ENCODE peak calls at places on chromosomes 5 and 9, in six cellular contexts. One of them, this sample, is unnamed.
A peak's percentile ranks its signal among the peaks of the same experiment; 100 is the strongest.

GRCh38 chr5:169350016-169350415 is 49.1 kb upstream of the SLIT3 start:
- DNase-seq in fibroblast of villous mesenchyme: peak; percentile 24
- DNase-seq in HFF-Myc: peak; percentile 30
- DNase-seq in cardiac muscle cell: no peak
- DNase-seq in left ventricle myocardium inferior: no peak
- DNase-seq in uterus: no peak
- DNase-seq in this sample: no peak

GRCh38 chr5:169956756-169957155 is 23.5 kb downstream of the INSYN2B start:
- DNase-seq in HFF-Myc: no peak
- DNase-seq in fibroblast of villous mesenchyme: no peak
- DNase-seq in cardiac muscle cell: no peak
- DNase-seq in left ventricle myocardium inferior: no peak
- DNase-seq in uterus: no peak
- DNase-seq in this sample: no peak

GRCh38 chr5:645421-645820 is 33.3 kb downstream of the CEP72 start:
- DNase-seq in left ventricle myocardium inferior: no peak
- DNase-seq in uterus: no peak
- DNase-seq in cardiac muscle cell: no peak
- DNase-seq in HFF-Myc: no peak
- DNase-seq in fibroblast of villous mesenchyme: no peak
- DNase-seq in this sample: no peak

GRCh38 chr5:16721151-16722102 is 104.6 kb upstream of the RETREG1 start:
- DNase-seq in left ventricle myocardium inferior: no peak
- DNase-seq in cardiac muscle cell: peak; percentile 9
- DNase-seq in fibroblast of villous mesenchyme: no peak
- DNase-seq in uterus: no peak
- DNase-seq in HFF-Myc: no peak
- DNase-seq in this sample: no peak

GRCh38 chr9:95273369-95274051 is 44.0 kb downstream of the FANCC start:
- DNase-seq in HFF-Myc: no peak
- DNase-seq in cardiac muscle cell: no peak
- DNase-seq in uterus: no peak
- DNase-seq in fibroblast of villous mesenchyme: no peak
- DNase-seq in left ventricle myocardium inferior: no peak
- DNase-seq in this sample: no peak

GRCh38 chr5:160166973-160167622 is 47.8 kb upstream of the PWWP2A start:
- DNase-seq in left ventricle myocardium inferior: no peak
- DNase-seq in fibroblast of villous mesenchyme: no peak
- DNase-seq in uterus: no peak
- DNase-seq in cardiac muscle cell: no peak
- DNase-seq in HFF-Myc: no peak
- DNase-seq in this sample: no peak

GRCh38 chr5:81995407-81995806 is 23.6 kb downstream of the ATG10 start:
- DNase-seq in left ventricle myocardium inferior: no peak
- DNase-seq in cardiac muscle cell: no peak
- DNase-seq in HFF-Myc: no peak
- DNase-seq in fibroblast of villous mesenchyme: no peak
- DNase-seq in uterus: no peak
- DNase-seq in this sample: no peak

GRCh38 chr5:135829681-135830383 is 4.6 kb upstream of the SLC25A48 start:
- DNase-seq in fibroblast of villous mesenchyme: peak; percentile 50
- DNase-seq in left ventricle myocardium inferior: peak; percentile 57
- DNase-seq in uterus: no peak
- DNase-seq in HFF-Myc: peak; percentile 15
- DNase-seq in cardiac muscle cell: peak; percentile 85
- DNase-seq in this sample: peak; percentile 84

GRCh38 chr9:34001308-34001707 is 47.4 kb downstream of the UBAP2 start:
- DNase-seq in left ventricle myocardium inferior: no peak
- DNase-seq in HFF-Myc: no peak
- DNase-seq in fibroblast of villous mesenchyme: no peak
- DNase-seq in cardiac muscle cell: no peak
- DNase-seq in uterus: no peak
- DNase-seq in this sample: no peak

GRCh38 chr9:69611221-69611620 is 61.0 kb downstream of the APBA1 start:
- DNase-seq in cardiac muscle cell: no peak
- DNase-seq in left ventricle myocardium inferior: no peak
- DNase-seq in HFF-Myc: no peak
- DNase-seq in uterus: no peak
- DNase-seq in fibroblast of villous mesenchyme: no peak
- DNase-seq in this sample: no peak

GRCh38 chr5:32779754-32780415 is 68.8 kb downstream of the NPR3 start:
- DNase-seq in HFF-Myc: no peak
- DNase-seq in fibroblast of villous mesenchyme: no peak
- DNase-seq in cardiac muscle cell: no peak
- DNase-seq in left ventricle myocardium inferior: no peak
- DNase-seq in uterus: no peak
- DNase-seq in this sample: no peak

DNA sequence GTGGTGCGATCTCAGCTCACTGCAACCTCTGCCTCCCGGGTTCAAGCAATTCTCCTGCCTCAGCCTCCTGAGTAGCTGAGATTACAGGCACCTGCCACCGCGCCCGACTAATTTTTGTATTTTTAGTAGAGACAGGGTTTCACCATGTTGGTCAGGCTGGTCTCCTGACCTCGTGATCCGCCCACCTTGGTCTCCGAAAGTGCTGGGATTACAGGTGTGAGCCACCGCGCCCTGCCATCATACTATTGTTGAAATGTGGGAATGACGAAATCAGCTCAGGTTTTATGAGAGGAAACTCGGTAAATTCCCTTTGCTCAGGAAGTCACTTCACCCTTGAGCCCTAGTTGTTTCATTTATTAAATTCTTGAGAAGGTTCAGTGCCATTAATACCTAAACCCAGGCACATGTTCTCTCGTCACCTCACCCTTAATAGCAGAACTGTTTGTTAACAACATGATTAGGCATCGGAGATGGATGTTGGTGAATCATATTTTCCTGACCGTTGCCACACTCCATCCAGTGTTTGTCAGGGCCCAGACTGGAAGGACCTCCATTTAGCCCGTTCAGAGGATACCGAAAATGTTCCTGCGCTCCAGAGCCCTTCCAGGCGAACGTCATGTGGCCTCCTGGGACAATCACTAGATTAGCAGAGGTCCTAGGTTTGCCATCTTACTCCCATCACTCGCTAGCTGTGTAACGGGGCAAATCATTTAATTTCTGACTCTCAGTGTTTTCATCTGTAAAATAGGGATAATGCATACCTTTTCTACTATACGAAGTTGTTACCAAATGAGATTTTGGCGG is 20.0 kb upstream of the CREBRF start:
- DNase-seq in cardiac muscle cell: no peak
- DNase-seq in left ventricle myocardium inferior: no peak
- DNase-seq in fibroblast of villous mesenchyme: no peak
- DNase-seq in uterus: no peak
- DNase-seq in HFF-Myc: no peak
- DNase-seq in this sample: no peak
- H3K4me3 ChIP-seq in cardiac muscle cell: no peak overlapping the region
- H3K4me3 ChIP-seq in left ventricle myocardium inferior: peak overlapping the region; percentile 28
- H3K4me3 ChIP-seq in fibroblast of villous mesenchyme: no peak overlapping the region
- H3K4me3 ChIP-seq in uterus: no peak overlapping the region
- H3K4me3 ChIP-seq in HFF-Myc: no peak overlapping the region
- H3K4me3 ChIP-seq in this sample: no peak overlapping the region

GRCh38 chr9:107491081-107492053 is 1.8 kb upstream of the KLF4 start:
- DNase-seq in left ventricle myocardium inferior: peak; percentile 34
- DNase-seq in fibroblast of villous mesenchyme: peak; percentile 52
- DNase-seq in uterus: peak; percentile 59
- DNase-seq in cardiac muscle cell: peak; percentile 18
- DNase-seq in HFF-Myc: no peak
- DNase-seq in this sample: no peak
- H3K4me3 ChIP-seq in left ventricle myocardium inferior: peak overlapping the region; percentile 77
- H3K4me3 ChIP-seq in fibroblast of villous mesenchyme: peak overlapping the region; percentile 70
- H3K4me3 ChIP-seq in uterus: peak overlapping the region; percentile 90
- H3K4me3 ChIP-seq in cardiac muscle cell: peak overlapping the region; percentile 57
- H3K4me3 ChIP-seq in HFF-Myc: no peak overlapping the region
- H3K4me3 ChIP-seq in this sample: peak overlapping the region; percentile 79

GRCh38 chr5:21097661-21098060 is 1109.7 kb upstream of the CDH18 start:
- DNase-seq in cardiac muscle cell: no peak
- DNase-seq in HFF-Myc: no peak
- DNase-seq in left ventricle myocardium inferior: no peak
- DNase-seq in uterus: no peak
- DNase-seq in fibroblast of villous mesenchyme: no peak
- DNase-seq in this sample: no peak
- H3K4me3 ChIP-seq in cardiac muscle cell: no peak overlapping the region
- H3K4me3 ChIP-seq in HFF-Myc: no peak overlapping the region
- H3K4me3 ChIP-seq in left ventricle myocardium inferior: no peak overlapping the region
- H3K4me3 ChIP-seq in uterus: no peak overlapping the region
- H3K4me3 ChIP-seq in fibroblast of villous mesenchyme: no peak overlapping the region
- H3K4me3 ChIP-seq in this sample: no peak overlapping the region

DNA sequence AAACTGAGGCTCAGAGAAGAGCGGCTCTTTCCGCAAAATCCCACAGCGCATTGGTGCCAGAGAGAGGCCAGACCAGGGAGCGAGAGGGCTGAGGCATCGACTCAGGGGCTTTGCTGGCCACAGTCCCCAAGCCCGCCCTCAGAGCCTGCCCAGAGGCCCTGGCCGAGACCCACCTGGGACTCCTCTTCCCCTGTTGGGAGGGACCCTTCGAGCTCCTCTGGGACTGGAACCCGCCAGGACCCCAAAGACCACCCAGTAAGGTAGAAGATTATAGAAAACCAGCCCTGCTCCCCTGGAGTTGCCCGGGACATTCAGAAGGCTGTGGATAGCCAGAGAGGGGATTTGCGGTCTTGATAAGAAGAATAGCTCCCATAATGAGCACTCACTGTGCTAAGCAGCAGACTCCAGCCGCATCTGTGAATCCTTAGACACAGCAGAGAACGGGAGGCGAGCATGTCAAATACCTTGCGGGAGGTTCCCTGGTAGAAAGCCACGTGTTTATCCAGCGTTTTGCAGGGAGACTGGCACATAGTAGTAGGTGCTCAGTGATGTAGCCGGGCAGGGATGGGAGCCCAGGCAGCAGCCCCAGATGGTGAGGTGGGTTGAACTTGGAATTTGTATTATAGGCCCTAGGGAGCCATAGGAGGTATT is 651 bp upstream of the AK1 start:
- DNase-seq in uterus: no peak
- DNase-seq in HFF-Myc: no peak
- DNase-seq in left ventricle myocardium inferior: no peak
- DNase-seq in cardiac muscle cell: peak; percentile 54
- DNase-seq in fibroblast of villous mesenchyme: peak; percentile 76
- DNase-seq in this sample: no peak
- H3K4me3 ChIP-seq in uterus: peak overlapping the region; percentile 62
- H3K4me3 ChIP-seq in HFF-Myc: peak overlapping the region; percentile 46
- H3K4me3 ChIP-seq in left ventricle myocardium inferior: peak overlapping the region; percentile 77
- H3K4me3 ChIP-seq in cardiac muscle cell: peak overlapping the region; percentile 29
- H3K4me3 ChIP-seq in fibroblast of villous mesenchyme: peak overlapping the region; percentile 59
- H3K4me3 ChIP-seq in this sample: peak overlapping the region; percentile 68

DNA sequence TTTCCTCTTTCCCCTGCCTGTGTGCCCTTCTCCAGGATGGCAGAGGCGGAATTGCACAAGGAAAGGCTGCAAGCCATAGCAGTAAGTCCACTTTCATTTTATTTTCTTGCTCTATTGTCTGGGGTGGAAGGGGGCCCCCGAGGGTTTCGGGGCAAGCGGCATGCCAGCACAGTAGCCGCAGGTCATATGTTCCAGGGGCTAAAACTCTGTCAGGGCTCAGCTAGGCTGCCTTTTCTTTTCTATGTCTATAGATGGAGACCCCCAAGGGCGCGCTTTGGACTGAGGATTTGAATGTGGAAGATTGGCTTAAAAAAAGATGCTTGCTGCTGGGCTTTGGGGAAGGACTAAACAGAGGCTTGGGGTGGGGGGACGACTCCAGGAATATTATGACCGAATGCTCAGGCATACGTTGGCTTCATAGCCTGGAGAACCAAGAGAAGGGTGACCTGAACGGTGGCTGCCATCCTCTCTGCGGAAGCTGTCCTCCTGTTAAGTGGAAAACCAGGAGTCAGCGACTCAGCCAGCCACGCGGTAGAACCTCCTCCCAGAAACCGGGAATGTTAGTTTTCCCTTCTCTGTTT is 545 bp downstream of the PALM2AKAP2 start:
- DNase-seq in HFF-Myc: no peak
- DNase-seq in fibroblast of villous mesenchyme: peak; percentile 28
- DNase-seq in left ventricle myocardium inferior: no peak
- DNase-seq in cardiac muscle cell: peak; percentile 53
- DNase-seq in uterus: no peak
- DNase-seq in this sample: no peak
- H3K4me3 ChIP-seq in HFF-Myc: peak overlapping the region; percentile 66
- H3K4me3 ChIP-seq in fibroblast of villous mesenchyme: peak overlapping the region; percentile 71
- H3K4me3 ChIP-seq in left ventricle myocardium inferior: peak overlapping the region; percentile 83
- H3K4me3 ChIP-seq in cardiac muscle cell: peak overlapping the region; percentile 61
- H3K4me3 ChIP-seq in uterus: peak overlapping the region; percentile 44
- H3K4me3 ChIP-seq in this sample: peak overlapping the region; percentile 73

DNA sequence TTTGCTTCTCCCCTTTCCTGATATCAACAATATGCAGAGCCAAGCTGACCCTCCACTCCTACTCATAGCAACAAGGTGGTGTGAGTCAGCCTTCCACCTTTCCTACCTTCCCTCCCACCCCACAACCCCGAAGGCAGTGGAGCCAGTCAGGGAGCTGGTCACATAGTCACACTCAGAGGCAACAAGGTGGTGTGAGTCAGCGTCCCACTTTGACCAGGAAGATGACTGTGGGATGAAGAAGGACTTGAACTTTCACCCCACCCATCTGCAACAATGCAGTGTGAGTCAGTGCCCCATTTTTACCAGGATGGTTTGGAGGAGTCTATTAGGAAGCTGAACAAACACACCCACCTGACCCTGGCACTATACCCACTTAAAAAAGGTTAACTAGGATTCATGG is 30.1 kb upstream of the ZNF782 start:
- DNase-seq in left ventricle myocardium inferior: no peak
- DNase-seq in fibroblast of villous mesenchyme: peak; percentile 40
- DNase-seq in HFF-Myc: peak; percentile 26
- DNase-seq in uterus: no peak
- DNase-seq in cardiac muscle cell: no peak
- DNase-seq in this sample: no peak
- H3K4me3 ChIP-seq in left ventricle myocardium inferior: no peak overlapping the region
- H3K4me3 ChIP-seq in fibroblast of villous mesenchyme: no peak overlapping the region
- H3K4me3 ChIP-seq in HFF-Myc: no peak overlapping the region
- H3K4me3 ChIP-seq in uterus: no peak overlapping the region
- H3K4me3 ChIP-seq in cardiac muscle cell: no peak overlapping the region
- H3K4me3 ChIP-seq in this sample: no peak overlapping the region

GRCh38 chr5:134534058-134534725 is 8.7 kb downstream of the JADE2 start:
- DNase-seq in cardiac muscle cell: no peak
- DNase-seq in fibroblast of villous mesenchyme: no peak
- DNase-seq in left ventricle myocardium inferior: no peak
- DNase-seq in uterus: no peak
- DNase-seq in HFF-Myc: no peak
- DNase-seq in this sample: no peak

GRCh38 chr5:134537297-134537696 is 11.8 kb downstream of the JADE2 start:
- DNase-seq in HFF-Myc: no peak
- DNase-seq in fibroblast of villous mesenchyme: no peak
- DNase-seq in cardiac muscle cell: no peak
- DNase-seq in uterus: no peak
- DNase-seq in left ventricle myocardium inferior: no peak
- DNase-seq in this sample: no peak

GRCh38 chr5:134534726-134535110 is 9.2 kb downstream of the JADE2 start:
- DNase-seq in HFF-Myc: no peak
- DNase-seq in uterus: no peak
- DNase-seq in fibroblast of villous mesenchyme: no peak
- DNase-seq in left ventricle myocardium inferior: no peak
- DNase-seq in cardiac muscle cell: no peak
- DNase-seq in this sample: no peak

GRCh38 chr5:134538296-134538695 is 12.8 kb downstream of the JADE2 start:
- DNase-seq in fibroblast of villous mesenchyme: no peak
- DNase-seq in cardiac muscle cell: no peak
- DNase-seq in left ventricle myocardium inferior: no peak
- DNase-seq in HFF-Myc: no peak
- DNase-seq in uterus: no peak
- DNase-seq in this sample: no peak

GRCh38 chr5:134536876-134537275 is 11.4 kb downstream of the JADE2 start:
- DNase-seq in left ventricle myocardium inferior: no peak
- DNase-seq in fibroblast of villous mesenchyme: no peak
- DNase-seq in uterus: no peak
- DNase-seq in HFF-Myc: no peak
- DNase-seq in cardiac muscle cell: no peak
- DNase-seq in this sample: no peak
- H3K4me3 ChIP-seq in left ventricle myocardium inferior: no peak overlapping the region
- H3K4me3 ChIP-seq in fibroblast of villous mesenchyme: no peak overlapping the region
- H3K4me3 ChIP-seq in uterus: no peak overlapping the region
- H3K4me3 ChIP-seq in HFF-Myc: no peak overlapping the region
- H3K4me3 ChIP-seq in cardiac muscle cell: no peak overlapping the region
- H3K4me3 ChIP-seq in this sample: no peak overlapping the region